ENCODE peak calls at places on chromosomes 4 and X, in nine cellular contexts. Q is bronchial epithelial cell; O is body of pancreas; E is lower leg skin; Z is lower lobe of right lung; D is vagina; M is CD8-positive, alpha-beta memory T cell; F is astrocyte of the spinal cord; B is SJSA1. X is an unnamed sample.

GRCh38 chr4:164949448-164950118 is 27.9 kb downstream of the TRIM61 start:
- DNase-seq in Q (no peak), O (no peak), E (no peak), Z (no peak), D (no peak), M (no peak), F (no peak), B (peak; percentile 44), X (no peak)

GRCh38 chr4:55993994-55994657 is 45.4 kb downstream of the CEP135 start:
- DNase-seq in Q (no peak), O (no peak), E (no peak), Z (no peak), D (no peak), M (no peak), F (no peak), B (no peak), X (peak; percentile 34)

GRCh38 chrX:15749642-15750610 is 11.9 kb downstream of the CA5B start:
- DNase-seq in Q (no peak), O (no peak), E (peak; percentile 24), Z (peak; percentile 44), D (no peak), M (no peak), F (no peak), B (peak; percentile 36), X (no peak)

GRCh38 chrX:103464071-103464773 is 55.1 kb downstream of the RAB40A start:
- DNase-seq in Q (peak; percentile 43), O (peak; percentile 41), E (no peak), Z (no peak), D (no peak), M (no peak), F (peak; percentile 52), B (peak; percentile 25), X (no peak)

GRCh38 chr4:184100297-184100885 is 117.3 kb downstream of the ENPP6 start:
- DNase-seq in Q (peak; percentile 3), O (no peak), E (no peak), Z (peak; percentile 80), D (no peak), M (no peak), F (peak; percentile 4), B (peak; percentile 11), X (no peak)

GRCh38 chrX:105646592-105647372 is 175.6 kb upstream of the NRK start:
- DNase-seq in Q (no peak), O (no peak), E (no peak), Z (no peak), D (no peak), M (no peak), F (no peak), B (no peak), X (no peak)

GRCh38 chrX:33339219-33339618 is 127.9 kb upstream of the DMD start:
- DNase-seq in Q (peak; percentile 24), O (no peak), E (no peak), Z (no peak), D (no peak), M (no peak), F (no peak), B (no peak), X (no peak)

GRCh38 chr4:152356428-152357034 is 179.4 kb downstream of the FBXW7 start:
- DNase-seq in Q (no peak), O (no peak), E (no peak), Z (no peak), D (no peak), M (no peak), F (no peak), B (no peak), X (no peak)

GRCh38 chrX:38943120-38943519 is 141.9 kb downstream of the MID1IP1 start:
- DNase-seq in Q (no peak), O (no peak), E (no peak), Z (no peak), D (no peak), M (no peak), F (no peak), B (no peak), X (no peak)

GRCh38 chr4:52343595-52343994 is 292.5 kb downstream of the SPATA18 start:
- DNase-seq in Q (no peak), O (no peak), E (no peak), Z (no peak), D (no peak), M (no peak), F (no peak), B (no peak), X (no peak)

GRCh38 chrX:115689931-115690330 is 129.0 kb downstream of the PLS3 start:
- DNase-seq in Q (no peak), O (no peak), E (no peak), Z (no peak), D (no peak), M (no peak), F (peak; percentile 40), B (no peak), X (no peak)

GRCh38 chr4:123555500-123556273 is 159.1 kb downstream of the SPRY1 start:
- DNase-seq in Q (peak; percentile 90), O (peak; percentile 96), E (peak; percentile 85), Z (peak; percentile 88), D (peak; percentile 91), M (no peak), F (peak; percentile 98), B (peak; percentile 9), X (no peak)

GRCh38 chr4:99219479-99219878 is 433 bp upstream of the ADH6 start:
- DNase-seq in Q (peak; percentile 24), O (no peak), E (no peak), Z (no peak), D (no peak), M (no peak), F (no peak), B (no peak), X (no peak)

GRCh38 chr4:1187182-1187581 is 14.8 kb upstream of the SPON2 start:
- DNase-seq in Q (no peak), O (no peak), E (no peak), Z (no peak), D (peak; percentile 27), M (peak; percentile 23), F (no peak), B (no peak), X (no peak)

GRCh38 chrX:149513713-149514427 is 8.8 kb upstream of the IDS start:
- DNase-seq in Q (no peak), O (no peak), E (no peak), Z (no peak), D (no peak), M (no peak), F (peak; percentile 65), B (no peak), X (no peak)

GRCh38 chr4:47786958-47787370 is 50.9 kb downstream of the CORIN start:
- DNase-seq in Q (no peak), O (no peak), E (no peak), Z (no peak), D (no peak), M (no peak), F (no peak), B (no peak), X (peak; percentile 34)

DNA sequence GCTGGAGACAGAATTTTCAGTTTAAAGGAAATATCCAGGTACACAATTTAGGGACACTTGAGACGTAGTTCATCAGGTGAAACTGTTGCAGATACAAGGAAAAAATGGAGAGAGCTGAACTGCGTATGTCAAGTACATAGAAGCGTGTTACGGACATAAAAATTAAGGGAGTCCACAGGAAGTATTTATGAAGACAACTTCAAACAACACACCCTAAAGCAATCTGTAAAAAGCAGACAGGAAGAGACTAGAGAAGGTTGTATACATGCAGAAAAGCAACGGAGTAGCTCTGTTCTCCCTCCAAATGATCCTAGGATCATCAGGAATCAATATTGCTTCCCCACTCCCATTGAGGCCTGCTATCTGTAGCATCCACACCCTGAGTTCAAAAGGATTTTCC is 5.8 kb downstream of the CASK start:
- DNase-seq in Q (no peak), O (no peak), E (no peak), Z (no peak), D (no peak), M (no peak), F (no peak), B (no peak), X (no peak)
- H3K4me3 ChIP-seq in Q (no peak overlapping the region), O (no peak overlapping the region), E (no peak overlapping the region), Z (no peak overlapping the region), D (no peak overlapping the region), M (peak overlapping the region; percentile 14), F (no peak overlapping the region), B (no peak overlapping the region), X (no peak overlapping the region)

GRCh38 chr4:108053281-108053701 is 63.6 kb downstream of the HADH start:
- DNase-seq in Q (no peak), O (no peak), E (no peak), Z (no peak), D (no peak), M (no peak), F (no peak), B (no peak), X (no peak)
- H3K4me3 ChIP-seq in Q (no peak overlapping the region), O (no peak overlapping the region), E (no peak overlapping the region), Z (no peak overlapping the region), D (no peak overlapping the region), M (no peak overlapping the region), F (no peak overlapping the region), B (no peak overlapping the region), X (no peak overlapping the region)

DNA sequence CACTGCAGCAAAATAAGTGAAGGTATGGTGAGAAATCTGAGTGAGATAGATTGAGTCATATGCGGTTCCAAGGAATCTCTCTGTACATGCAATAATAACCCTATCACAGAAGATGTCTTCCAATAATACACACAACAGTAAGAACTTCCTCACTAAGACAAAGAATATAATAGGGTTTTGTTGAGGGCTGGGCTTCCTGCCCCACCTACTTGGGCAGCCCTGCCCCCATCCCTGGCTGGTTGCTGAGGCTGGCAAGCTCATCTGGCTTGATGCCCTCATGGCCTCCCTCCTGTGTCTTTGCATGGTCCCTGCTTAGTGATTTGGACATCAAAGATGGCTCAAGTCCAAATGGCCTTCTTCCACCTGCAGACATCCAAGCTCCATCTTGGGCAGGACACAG is 2.7 kb downstream of the GEMIN8 start:
- DNase-seq in Q (peak; percentile 49), O (peak; percentile 44), E (no peak), Z (no peak), D (no peak), M (no peak), F (peak; percentile 17), B (no peak), X (no peak)
- H3K4me3 ChIP-seq in Q (no peak overlapping the region), O (no peak overlapping the region), E (no peak overlapping the region), Z (no peak overlapping the region), D (no peak overlapping the region), M (no peak overlapping the region), F (no peak overlapping the region), B (no peak overlapping the region), X (no peak overlapping the region)

GRCh38 chr4:87030606-87031441 is 96.0 kb downstream of the AFF1 start:
- DNase-seq in Q (no peak), O (no peak), E (no peak), Z (no peak), D (no peak), M (no peak), F (no peak), B (no peak), X (no peak)

GRCh38 chr4:87032884-87033533 is 98.2 kb downstream of the AFF1 start:
- DNase-seq in Q (peak; percentile 41), O (no peak), E (no peak), Z (no peak), D (no peak), M (no peak), F (peak; percentile 83), B (peak; percentile 46), X (no peak)

GRCh38 chr4:87033902-87034301 is 99.1 kb downstream of the AFF1 start:
- DNase-seq in Q (peak; percentile 39), O (no peak), E (no peak), Z (no peak), D (no peak), M (no peak), F (no peak), B (no peak), X (no peak)

GRCh38 chr4:87030124-87030523 is 95.3 kb downstream of the AFF1 start:
- DNase-seq in Q (no peak), O (no peak), E (no peak), Z (no peak), D (no peak), M (no peak), F (no peak), B (no peak), X (no peak)

GRCh38 chr4:87031946-87032345 is 97.1 kb downstream of the AFF1 start:
- DNase-seq in Q (no peak), O (no peak), E (no peak), Z (no peak), D (no peak), M (no peak), F (no peak), B (no peak), X (no peak)
- H3K4me3 ChIP-seq in Q (no peak overlapping the region), O (no peak overlapping the region), E (no peak overlapping the region), Z (no peak overlapping the region), D (no peak overlapping the region), M (no peak overlapping the region), F (no peak overlapping the region), B (no peak overlapping the region), X (no peak overlapping the region)

X was measured in GM12864.